ENCODE peak calls at places on chromosomes 2 and 18, in six cellular contexts. X, V, G, C, B and Y are unnamed samples. For H4K20me1, the result is how much of the 10 kb centered on the place peaks cover.

GRCh38 chr2:170163666-170164065 is 14.3 kb upstream of the MYO3B start:
- DNase-seq in V (no peak), B (no peak), G (no peak), C (no peak), X (no peak), Y (no peak)

GRCh38 chr18:41545091-41545888 is 409.7 kb upstream of the PIK3C3 start:
- DNase-seq in X (no peak), G (no peak), C (no peak), V (no peak), B (no peak), Y (peak)

GRCh38 chr18:24270937-24271380 is 126.7 kb downstream of the OSBPL1A start:
- DNase-seq in X (peak), C (no peak), G (no peak), V (peak), B (no peak), Y (peak)

GRCh38 chr2:221517362-221518121 is 54.6 kb downstream of the EPHA4 start:
- DNase-seq in C (peak), V (peak), X (peak), G (peak), B (peak), Y (peak)

GRCh38 chr2:69911985-69912563 is 2.8 kb upstream of the MXD1 start:
- DNase-seq in B (no peak), C (peak), X (peak), V (peak), G (peak), Y (peak)

GRCh38 chr18:48734460-48734859 is 195.6 kb downstream of the CTIF start:
- DNase-seq in V (no peak), C (no peak), B (no peak), G (no peak), X (no peak), Y (no peak)

GRCh38 chr2:112692914-112693313 is 27.9 kb upstream of the NT5DC4 start:
- DNase-seq in B (peak), G (no peak), C (no peak), X (no peak), V (peak), Y (no peak)

GRCh38 chr2:174339571-174339966 is 4.8 kb downstream of the SP9 start:
- DNase-seq in V (no peak), C (no peak), G (no peak), X (no peak), B (no peak), Y (no peak)

GRCh38 chr18:53796042-53796729 is 428.3 kb downstream of the MBD2 start:
- DNase-seq in G (no peak), X (peak), V (peak), C (no peak), B (peak), Y (peak)

GRCh38 chr2:52467189-52467588 is 1300.4 kb upstream of the CHAC2 start:
- DNase-seq in C (no peak), X (no peak), V (no peak), B (no peak), G (no peak), Y (no peak)

GRCh38 chr2:230903251-230904150 is 21.5 kb downstream of the GPR55 start:
- DNase-seq in X (no peak), C (no peak), V (no peak), B (no peak), G (peak), Y (no peak)

GRCh38 chr2:74632939-74633312 is 15.2 kb downstream of the M1AP start:
- DNase-seq in V (no peak), X (no peak), B (no peak), G (no peak), C (no peak), Y (no peak)

GRCh38 chr2:65666156-65666725 is 233.8 kb upstream of the SPRED2 start:
- DNase-seq in C (no peak), V (peak), B (no peak), G (peak), X (peak), Y (peak)

GRCh38 chr2:142878061-142878741 is 737 bp downstream of the KYNU start:
- DNase-seq in X (no peak), C (no peak), G (no peak), B (no peak), V (no peak), Y (no peak)

GRCh38 chr2:158184001-158184400 is 82.3 kb downstream of the UPP2 start:
- DNase-seq in V (no peak), G (no peak), X (no peak), C (no peak), B (no peak), Y (no peak)

GRCh38 chr2:214066847-214067246 is 344.0 kb upstream of the VWC2L start:
- DNase-seq in B (no peak), C (no peak), X (no peak), G (no peak), V (no peak), Y (no peak)

GRCh38 chr2:215970425-215970824 is 42.9 kb downstream of the MREG start:
- DNase-seq in B (no peak), G (no peak), V (peak), X (peak), C (no peak), Y (peak)

GRCh38 chr2:36456227-36456788 is 100.7 kb downstream of the CRIM1 start:
- DNase-seq in V (peak), B (no peak), X (peak), C (no peak), G (no peak), Y (no peak)
- H3K4me2 ChIP-seq in V (peak), B (no peak), X (peak), C (no peak), G (no peak), Y (no peak)

GRCh38 chr2:85548608-85548900 is 9.6 kb downstream of the MAT2A start:
- DNase-seq in X (no peak), B (no peak), G (no peak), V (no peak), C (no peak), Y (no peak)

GRCh38 chr2:85549095-85549494 is 10.1 kb downstream of the MAT2A start:
- DNase-seq in C (no peak), X (no peak), B (no peak), G (no peak), V (no peak), Y (no peak)

GRCh38 chr2:85547089-85547858 is 8.3 kb downstream of the MAT2A start:
- DNase-seq in X (no peak), C (no peak), V (no peak), G (no peak), B (no peak), Y (peak)

GRCh38 chr2:85549826-85550225 is 10.9 kb downstream of the MAT2A start:
- DNase-seq in G (no peak), B (peak), X (peak), V (peak), C (no peak), Y (peak)

DNA sequence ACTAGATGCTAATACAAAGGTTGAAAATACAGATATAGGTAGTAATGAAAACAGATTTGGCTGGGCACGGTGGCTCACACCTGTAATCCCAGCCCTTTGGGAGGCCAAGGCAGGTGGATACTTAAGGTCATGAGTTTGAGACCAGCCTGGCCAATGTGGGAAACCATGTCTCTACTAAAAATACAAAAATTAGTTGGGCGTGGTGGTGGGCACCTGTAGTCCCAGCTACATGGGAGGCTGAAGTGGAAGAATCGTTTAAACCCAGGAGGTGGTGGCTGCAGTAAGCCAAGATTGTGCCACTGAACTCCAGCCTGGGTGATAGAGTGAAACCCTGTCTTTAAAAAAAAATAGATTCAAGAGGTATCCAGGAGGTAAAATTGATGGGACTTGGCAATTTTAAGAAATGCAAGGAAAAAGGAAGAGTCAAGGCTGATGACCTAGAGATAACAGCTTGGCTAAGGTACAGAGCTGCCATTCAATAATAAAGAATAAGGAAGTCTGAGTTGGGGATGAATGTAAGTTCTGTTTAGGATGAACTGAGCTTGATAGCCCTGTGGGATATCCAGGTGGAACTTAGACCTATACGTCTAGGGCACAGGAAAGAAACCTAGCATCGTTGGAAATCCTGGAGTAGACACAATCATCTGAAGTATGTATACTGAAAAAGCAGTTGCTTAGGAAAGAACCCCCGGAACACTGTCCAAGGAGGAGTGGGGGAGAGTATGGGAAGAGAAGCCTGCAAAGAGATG is 9.1 kb downstream of the MAT2A start:
- DNase-seq in B (no peak), G (no peak), V (no peak), C (no peak), X (peak), Y (peak)
- H4K20me1 ChIP-seq in B (under half), G (under half), V (under half), C (under half), X (under half), Y (under half)

DNA sequence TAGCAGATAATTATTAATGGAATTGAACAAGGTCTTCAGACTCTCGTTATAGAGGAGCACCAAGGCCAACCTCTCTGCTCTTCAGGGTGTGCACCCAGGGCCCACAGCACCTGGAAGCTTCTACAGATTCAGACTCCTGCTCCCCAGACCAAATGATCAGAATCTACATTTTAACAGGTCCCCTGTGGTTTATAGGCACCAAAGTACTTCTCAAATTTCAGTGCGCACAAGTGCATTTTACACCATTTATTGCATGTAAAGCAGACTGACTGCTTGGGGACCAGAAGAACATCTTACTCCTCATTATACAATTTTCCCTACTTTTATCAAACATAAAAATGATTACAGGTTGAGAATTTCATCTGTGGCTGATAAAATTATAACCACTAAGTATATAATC is 163.9 kb downstream of the COL4A4 start:
- DNase-seq in C (no peak), V (no peak), X (no peak), G (no peak), B (no peak), Y (no peak)
- TF ChIP-seq CTCF in C (no peak), V (no peak), X (no peak), G (no peak), B (no peak), Y (no peak)

GRCh38 chr2:11753886-11754704 is 7.7 kb downstream of the LPIN1 start:
- DNase-seq in C (peak), B (peak), X (peak), G (peak), V (peak), Y (peak)
- H3K4me2 ChIP-seq in C (peak), B (peak), X (peak), G (peak), V (peak), Y (peak)

GRCh38 chr18:46338761-46339160 is 234.6 kb downstream of the HAUS1 start:
- DNase-seq in C (no peak), B (no peak), G (no peak), V (no peak), X (no peak), Y (no peak)
- H4K20me1 ChIP-seq in C (under half), B (under half), G (under half), V (under half), X (under half), Y (under half)

DNA sequence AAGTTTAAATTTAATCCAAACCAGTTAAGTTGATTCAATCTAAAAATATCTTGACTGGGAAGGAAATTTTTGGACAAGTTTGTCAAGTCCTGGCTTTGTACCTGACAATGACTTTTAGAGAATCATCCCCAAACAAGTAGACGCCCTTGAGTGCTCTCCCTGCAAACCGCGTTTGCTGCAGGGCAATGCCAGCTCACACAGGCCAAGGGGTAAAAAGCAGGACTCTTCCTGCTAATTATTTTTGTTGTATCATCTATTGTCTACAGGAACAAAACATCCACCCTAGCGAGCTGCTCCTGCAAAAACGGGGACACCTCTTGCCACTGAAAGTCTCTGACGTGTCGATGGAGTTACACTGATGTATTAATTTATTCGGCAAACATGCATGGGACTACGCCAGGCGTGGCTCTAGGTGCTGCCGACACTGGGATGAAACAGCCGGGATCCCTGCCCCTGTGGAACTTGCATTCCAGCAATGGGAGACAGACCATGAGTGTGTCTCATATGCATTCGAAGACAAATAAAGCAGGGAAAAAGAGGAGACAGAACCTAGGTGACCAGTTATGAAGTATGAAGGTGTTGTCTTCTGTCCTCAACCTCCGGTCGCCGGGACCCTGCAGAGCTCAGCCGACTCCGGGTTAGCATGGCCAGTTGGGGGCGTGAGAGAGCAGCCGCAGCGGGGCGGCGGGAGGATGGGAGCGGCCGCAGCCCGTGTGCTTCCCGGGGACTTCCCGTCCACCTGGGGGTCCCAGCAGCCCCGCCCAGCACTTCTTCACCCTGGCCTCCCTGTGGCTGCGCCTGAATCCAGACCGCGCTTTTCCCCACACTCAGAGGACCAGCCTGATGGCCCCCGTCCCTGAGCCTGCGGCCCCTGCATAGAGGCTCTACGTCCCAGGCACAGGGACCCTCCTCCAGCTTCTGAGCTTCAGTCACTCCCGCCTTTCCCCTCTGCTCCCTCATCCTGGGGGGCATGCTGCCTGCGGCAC is 11.2 kb downstream of the ID2 start:
- DNase-seq in X (no peak), V (no peak), G (no peak), C (peak), B (peak), Y (peak)
- TF ChIP-seq CTCF in X (peak), V (peak), G (no peak), C (peak), B (no peak), Y (peak)

GRCh38 chr2:241225545-241225944 is 37.1 kb downstream of the ANO7 start:
- DNase-seq in G (no peak), C (no peak), V (no peak), X (no peak), B (no peak), Y (no peak)

GRCh38 chr2:241224068-241224850 is 35.8 kb downstream of the ANO7 start:
- DNase-seq in C (no peak), B (no peak), X (peak), G (no peak), V (peak), Y (peak)

GRCh38 chr2:241224851-241225438 is 36.5 kb downstream of the ANO7 start:
- DNase-seq in V (no peak), B (no peak), C (no peak), X (no peak), G (no peak), Y (no peak)

GRCh38 chr2:241225983-241226382 is 37.5 kb downstream of the ANO7 start:
- DNase-seq in B (no peak), G (no peak), V (no peak), X (no peak), C (no peak), Y (no peak)

DNA sequence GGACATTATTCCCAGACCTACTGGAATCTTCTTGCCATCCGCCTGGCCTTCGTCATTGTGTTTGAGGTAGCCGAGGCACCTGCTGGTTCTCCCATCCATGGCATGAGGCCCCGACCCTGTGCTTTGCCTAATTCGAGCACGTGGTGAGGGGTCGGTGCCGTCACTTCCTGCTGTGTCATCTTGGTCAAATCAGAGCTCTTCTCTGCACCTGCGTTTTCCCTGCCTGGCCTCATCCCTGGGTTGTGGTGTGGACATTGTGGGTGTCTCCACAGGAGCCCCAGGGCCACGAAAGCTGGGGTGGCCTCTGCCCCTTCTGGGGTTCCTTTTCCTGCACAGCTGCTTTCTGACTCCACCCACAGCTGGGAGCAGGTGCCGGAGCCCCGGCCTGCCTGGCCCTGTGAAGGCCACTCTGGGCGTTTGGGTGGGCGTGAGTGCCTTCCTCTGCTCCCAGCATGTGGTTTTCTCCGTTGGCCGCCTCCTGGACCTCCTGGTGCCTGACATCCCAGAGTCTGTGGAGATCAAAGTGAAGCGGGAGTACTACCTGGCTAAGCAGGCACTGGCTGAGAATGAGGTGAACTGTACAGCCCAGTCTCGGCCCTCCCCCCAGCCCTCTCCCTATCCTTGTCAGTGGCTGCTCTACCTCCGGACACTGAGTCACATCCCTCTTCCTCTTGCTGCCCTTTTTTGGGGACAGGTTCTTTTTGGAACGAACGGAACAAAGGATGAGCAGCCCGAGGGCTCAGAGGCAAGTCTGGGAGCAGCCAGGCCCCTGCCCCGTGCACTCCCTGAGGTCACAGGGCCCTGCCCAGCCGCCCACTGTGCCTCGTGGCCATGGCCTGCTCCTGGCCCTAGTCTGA is 35.0 kb downstream of the ANO7 start:
- DNase-seq in G (no peak), X (peak), V (peak), B (no peak), C (no peak), Y (peak)
- H3K4me2 ChIP-seq in G (no peak), X (no peak), V (peak), B (no peak), C (no peak), Y (peak)

DNA sequence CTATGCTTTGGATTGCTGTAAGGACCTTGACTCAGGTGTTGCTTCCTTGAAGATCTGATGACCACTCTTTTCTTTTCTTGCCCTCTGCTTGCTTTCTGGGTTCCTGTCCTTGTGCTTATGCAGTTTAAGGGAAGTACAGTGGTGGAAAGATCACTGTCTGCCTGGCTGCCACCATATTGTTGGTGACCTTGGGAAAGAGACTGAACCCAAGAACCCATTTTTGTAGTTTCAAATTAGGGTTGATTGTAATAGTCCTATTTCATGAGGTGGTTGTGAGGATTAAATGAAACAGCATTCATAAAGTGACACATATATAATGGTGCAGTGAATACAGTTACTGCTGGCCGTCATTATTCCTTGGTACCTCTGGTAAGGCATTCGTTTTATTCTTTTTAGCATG is 41.1 kb downstream of the MAP4K4 start:
- DNase-seq in X (no peak), V (no peak), B (no peak), C (no peak), G (no peak), Y (no peak)
- H4K20me1 ChIP-seq in X (half or more), V (half or more), B (half or more), C (under half), G (under half), Y (half or more)

GRCh38 chr2:145431181-145431951 is 911.4 kb upstream of the ZEB2 start:
- DNase-seq in X (no peak), V (no peak), B (no peak), C (no peak), G (no peak), Y (peak)
- TF ChIP-seq CTCF in X (no peak), V (no peak), B (no peak), C (no peak), G (no peak), Y (peak)